ENCODE peak calls at places on chromosomes 7 and 10, in seven cellular contexts. One of them, this sample, is unnamed.

GRCh38 chr10:75350791-75351190 is 50.8 kb downstream of the ZNF503 start:
- DNase-seq in H9: no peak
- DNase-seq in mesendoderm: peak; percentile 59
- DNase-seq in IMR-90: peak; percentile 80
- DNase-seq in mesenchymal stem cell: peak; percentile 39
- DNase-seq in trophoblast cell: no peak
- DNase-seq in H1: no peak
- DNase-seq in this sample: no peak

GRCh38 chr7:4882742-4883351 is 669 bp downstream of the RADIL start:
- DNase-seq in H9: no peak
- DNase-seq in mesendoderm: peak; percentile 59
- DNase-seq in IMR-90: no peak
- DNase-seq in mesenchymal stem cell: no peak
- DNase-seq in trophoblast cell: no peak
- DNase-seq in H1: peak; percentile 60
- DNase-seq in this sample: peak; percentile 12

GRCh38 chr10:110918269-110918632 is 729 bp downstream of the BBIP1 start:
- DNase-seq in H9: peak; percentile 96
- DNase-seq in mesendoderm: peak; percentile 98
- DNase-seq in IMR-90: peak; percentile 94
- DNase-seq in mesenchymal stem cell: peak; percentile 97
- DNase-seq in trophoblast cell: peak; percentile 98
- DNase-seq in H1: peak; percentile 94
- DNase-seq in this sample: no peak

GRCh38 chr10:113359664-113360063 is 193.2 kb upstream of the HABP2 start:
- DNase-seq in H9: no peak
- DNase-seq in mesendoderm: no peak
- DNase-seq in IMR-90: no peak
- DNase-seq in mesenchymal stem cell: no peak
- DNase-seq in trophoblast cell: no peak
- DNase-seq in H1: no peak
- DNase-seq in this sample: no peak

GRCh38 chr10:60733189-60733815 is 45.0 kb upstream of the CDK1 start:
- DNase-seq in H9: peak; percentile 69
- DNase-seq in mesendoderm: peak; percentile 79
- DNase-seq in IMR-90: no peak
- DNase-seq in mesenchymal stem cell: peak; percentile 35
- DNase-seq in trophoblast cell: peak; percentile 75
- DNase-seq in H1: peak; percentile 81
- DNase-seq in this sample: no peak

GRCh38 chr7:18694911-18695310 is 199.4 kb downstream of the HDAC9 start:
- DNase-seq in H9: no peak
- DNase-seq in mesendoderm: no peak
- DNase-seq in IMR-90: no peak
- DNase-seq in mesenchymal stem cell: no peak
- DNase-seq in trophoblast cell: no peak
- DNase-seq in H1: no peak
- DNase-seq in this sample: no peak

GRCh38 chr7:106767498-106768323 is 97.4 kb upstream of the PIK3CG start:
- DNase-seq in H9: no peak
- DNase-seq in mesendoderm: no peak
- DNase-seq in IMR-90: peak; percentile 90
- DNase-seq in mesenchymal stem cell: peak; percentile 90
- DNase-seq in trophoblast cell: peak; percentile 29
- DNase-seq in H1: no peak
- DNase-seq in this sample: no peak

GRCh38 chr10:49037187-49037586 is 78.1 kb downstream of the VSTM4 start:
- DNase-seq in H9: no peak
- DNase-seq in mesendoderm: no peak
- DNase-seq in IMR-90: peak; percentile 56
- DNase-seq in mesenchymal stem cell: no peak
- DNase-seq in trophoblast cell: no peak
- DNase-seq in H1: no peak
- DNase-seq in this sample: no peak

GRCh38 chr7:104921596-104921995 is 92.4 kb upstream of the KMT2E start:
- DNase-seq in H9: no peak
- DNase-seq in mesendoderm: no peak
- DNase-seq in IMR-90: no peak
- DNase-seq in mesenchymal stem cell: no peak
- DNase-seq in trophoblast cell: peak; percentile 88
- DNase-seq in H1: no peak
- DNase-seq in this sample: no peak

GRCh38 chr10:132637477-132638129 is 100.0 kb downstream of the INPP5A start:
- DNase-seq in H9: peak; percentile 53
- DNase-seq in mesendoderm: peak; percentile 81
- DNase-seq in IMR-90: peak; percentile 73
- DNase-seq in mesenchymal stem cell: peak; percentile 73
- DNase-seq in trophoblast cell: peak; percentile 60
- DNase-seq in H1: no peak
- DNase-seq in this sample: peak; percentile 42

GRCh38 chr10:33298110-33298509 is 36.4 kb downstream of the NRP1 start:
- DNase-seq in H9: no peak
- DNase-seq in mesendoderm: no peak
- DNase-seq in IMR-90: no peak
- DNase-seq in mesenchymal stem cell: no peak
- DNase-seq in trophoblast cell: no peak
- DNase-seq in H1: no peak
- DNase-seq in this sample: no peak

GRCh38 chr7:27547401-27547800 is 115.3 kb downstream of the HIBADH start:
- DNase-seq in H9: no peak
- DNase-seq in mesendoderm: peak; percentile 72
- DNase-seq in IMR-90: peak; percentile 69
- DNase-seq in mesenchymal stem cell: peak; percentile 21
- DNase-seq in trophoblast cell: peak; percentile 76
- DNase-seq in H1: no peak
- DNase-seq in this sample: no peak

GRCh38 chr10:47421057-47421952 is 37.2 kb upstream of the ZNF488 start:
- DNase-seq in H9: no peak
- DNase-seq in mesendoderm: no peak
- DNase-seq in IMR-90: peak; percentile 91
- DNase-seq in mesenchymal stem cell: peak; percentile 15
- DNase-seq in trophoblast cell: peak; percentile 97
- DNase-seq in H1: no peak
- DNase-seq in this sample: no peak

GRCh38 chr7:142420554-142421362 is 162.9 kb upstream of the PRSS58 start:
- DNase-seq in H9: peak; percentile 40
- DNase-seq in mesendoderm: peak; percentile 87
- DNase-seq in IMR-90: peak; percentile 57
- DNase-seq in mesenchymal stem cell: peak; percentile 57
- DNase-seq in trophoblast cell: peak; percentile 97
- DNase-seq in H1: no peak
- DNase-seq in this sample: no peak

GRCh38 chr10:58756126-58756525 is 243.5 kb downstream of the BICC1 start:
- DNase-seq in H9: no peak
- DNase-seq in mesendoderm: no peak
- DNase-seq in IMR-90: peak; percentile 74
- DNase-seq in mesenchymal stem cell: peak; percentile 42
- DNase-seq in trophoblast cell: peak; percentile 33
- DNase-seq in H1: no peak
- DNase-seq in this sample: no peak

GRCh38 chr10:28991326-28991725 is 297.5 kb upstream of the LYZL1 start:
- DNase-seq in H9: no peak
- DNase-seq in mesendoderm: peak; percentile 92
- DNase-seq in IMR-90: peak; percentile 78
- DNase-seq in mesenchymal stem cell: peak; percentile 68
- DNase-seq in trophoblast cell: peak; percentile 92
- DNase-seq in H1: no peak
- DNase-seq in this sample: no peak

GRCh38 chr10:93288679-93289634 is 193.2 kb downstream of the MYOF start:
- DNase-seq in H9: peak; percentile 92
- DNase-seq in mesendoderm: peak; percentile 99
- DNase-seq in IMR-90: peak; percentile 84
- DNase-seq in mesenchymal stem cell: peak; percentile 82
- DNase-seq in trophoblast cell: peak; percentile 99
- DNase-seq in H1: peak; percentile 85
- DNase-seq in this sample: peak; percentile 87

GRCh38 chr7:68688416-68689086 is 909.7 kb upstream of the AUTS2 start:
- DNase-seq in H9: no peak
- DNase-seq in mesendoderm: peak; percentile 26
- DNase-seq in IMR-90: no peak
- DNase-seq in mesenchymal stem cell: no peak
- DNase-seq in trophoblast cell: no peak
- DNase-seq in H1: no peak
- DNase-seq in this sample: no peak

GRCh38 chr10:36591436-36591835 is 534.0 kb upstream of the ANKRD30A start:
- DNase-seq in H9: no peak
- DNase-seq in mesendoderm: no peak
- DNase-seq in IMR-90: no peak
- DNase-seq in mesenchymal stem cell: no peak
- DNase-seq in trophoblast cell: peak; percentile 41
- DNase-seq in H1: no peak
- DNase-seq in this sample: no peak

GRCh38 chr7:131642429-131642828 is 86.0 kb upstream of the PODXL start:
- DNase-seq in H9: no peak
- DNase-seq in mesendoderm: no peak
- DNase-seq in IMR-90: no peak
- DNase-seq in mesenchymal stem cell: no peak
- DNase-seq in trophoblast cell: no peak
- DNase-seq in H1: no peak
- DNase-seq in this sample: no peak

GRCh38 chr7:131636092-131636491 is 79.7 kb upstream of the PODXL start:
- DNase-seq in H9: no peak
- DNase-seq in mesendoderm: no peak
- DNase-seq in IMR-90: no peak
- DNase-seq in mesenchymal stem cell: no peak
- DNase-seq in trophoblast cell: no peak
- DNase-seq in H1: no peak
- DNase-seq in this sample: no peak

GRCh38 chr7:131640686-131641085 is 84.3 kb upstream of the PODXL start:
- DNase-seq in H9: no peak
- DNase-seq in mesendoderm: no peak
- DNase-seq in IMR-90: no peak
- DNase-seq in mesenchymal stem cell: no peak
- DNase-seq in trophoblast cell: no peak
- DNase-seq in H1: no peak
- DNase-seq in this sample: no peak

GRCh38 chr7:131637846-131638245 is 81.4 kb upstream of the PODXL start:
- DNase-seq in H9: peak; percentile 62
- DNase-seq in mesendoderm: peak; percentile 90
- DNase-seq in IMR-90: no peak
- DNase-seq in mesenchymal stem cell: no peak
- DNase-seq in trophoblast cell: no peak
- DNase-seq in H1: no peak
- DNase-seq in this sample: no peak

GRCh38 chr7:131638641-131639430 is 82.4 kb upstream of the PODXL start:
- DNase-seq in H9: no peak
- DNase-seq in mesendoderm: peak; percentile 77
- DNase-seq in IMR-90: no peak
- DNase-seq in mesenchymal stem cell: no peak
- DNase-seq in trophoblast cell: peak; percentile 7
- DNase-seq in H1: no peak
- DNase-seq in this sample: no peak
- H2BK5ac ChIP-seq in H9: no peak overlapping the region
- H2BK5ac ChIP-seq in mesendoderm: peak overlapping the region; percentile 90
- H2BK5ac ChIP-seq in IMR-90: no peak overlapping the region
- H2BK5ac ChIP-seq in mesenchymal stem cell: no peak overlapping the region
- H2BK5ac ChIP-seq in trophoblast cell: peak overlapping the region; percentile 81
- H2BK5ac ChIP-seq in H1: peak overlapping the region; percentile 47
- H2BK5ac ChIP-seq in this sample: no peak overlapping the region

DNA sequence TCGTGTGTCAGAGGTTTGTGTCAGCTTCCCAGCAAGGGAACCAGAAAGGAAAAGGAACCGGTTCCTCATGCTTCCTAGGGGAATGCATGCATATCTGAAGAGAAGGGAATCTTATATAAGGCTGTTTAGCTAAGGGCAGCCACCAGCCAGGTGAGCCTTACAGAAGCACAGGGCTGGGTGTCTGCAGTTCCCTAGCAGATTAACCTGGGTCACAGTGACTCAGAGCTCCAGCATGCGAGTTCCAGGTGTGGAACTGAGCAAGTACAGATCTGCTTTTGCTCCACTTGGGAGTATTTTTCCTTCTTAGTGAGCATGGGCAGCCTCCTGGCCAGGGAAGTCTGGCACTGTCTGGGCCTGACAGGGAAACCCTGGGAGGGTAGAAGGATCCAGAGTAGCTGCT is 957 bp upstream of the ANKRD2 start:
- DNase-seq in H9: no peak
- DNase-seq in mesendoderm: no peak
- DNase-seq in IMR-90: no peak
- DNase-seq in mesenchymal stem cell: no peak
- DNase-seq in trophoblast cell: peak; percentile 97
- DNase-seq in H1: no peak
- DNase-seq in this sample: no peak
- H3K18ac ChIP-seq in H9: no peak overlapping the region
- H3K18ac ChIP-seq in mesendoderm: no peak overlapping the region
- H3K18ac ChIP-seq in IMR-90: no peak overlapping the region
- H3K18ac ChIP-seq in mesenchymal stem cell: no peak overlapping the region
- H3K18ac ChIP-seq in trophoblast cell: peak overlapping the region; percentile 79
- H3K18ac ChIP-seq in H1: no peak overlapping the region
- H3K18ac ChIP-seq in this sample: no peak overlapping the region

DNA sequence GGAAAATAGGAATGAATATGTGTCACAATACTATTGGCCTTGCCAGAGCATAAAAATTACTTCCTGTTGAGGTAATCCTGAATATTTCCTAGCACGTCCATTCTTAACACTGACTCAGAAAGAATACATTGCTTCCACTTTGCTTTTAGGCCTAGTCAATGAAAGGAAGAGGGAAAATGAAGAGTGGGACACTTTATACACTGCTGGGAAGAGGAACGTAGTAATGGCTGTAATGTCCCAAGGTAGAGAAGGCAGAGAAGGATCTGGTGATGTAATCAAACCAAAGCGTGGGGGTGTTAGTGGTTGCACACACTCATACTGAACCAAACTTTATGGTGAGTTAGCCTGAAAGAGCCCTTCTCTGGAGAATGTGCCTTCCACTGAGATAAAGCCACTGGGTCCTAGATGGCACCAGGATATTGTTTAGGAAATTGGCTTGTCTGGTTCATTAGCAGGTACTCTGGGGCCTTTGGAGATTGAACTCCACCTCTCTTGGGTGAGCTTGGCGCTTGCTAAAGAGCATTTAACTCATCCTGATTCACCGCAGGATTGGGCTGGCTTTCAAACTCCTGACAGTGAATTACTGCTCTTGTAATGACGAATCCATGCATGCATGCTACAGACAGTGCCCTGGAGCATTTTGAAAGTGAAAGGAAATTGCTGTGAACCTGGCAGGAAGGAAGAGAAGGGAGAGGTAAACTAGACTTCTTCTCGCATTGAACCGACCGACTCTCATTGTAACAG is 254.9 kb downstream of the KIAA1217 start:
- DNase-seq in H9: no peak
- DNase-seq in mesendoderm: peak; percentile 46
- DNase-seq in IMR-90: peak; percentile 98
- DNase-seq in mesenchymal stem cell: peak; percentile 87
- DNase-seq in trophoblast cell: peak; percentile 92
- DNase-seq in H1: no peak
- DNase-seq in this sample: no peak
- H3K9ac ChIP-seq in H9: no peak overlapping the region
- H3K9ac ChIP-seq in mesendoderm: no peak overlapping the region
- H3K9ac ChIP-seq in IMR-90: no peak overlapping the region
- H3K9ac ChIP-seq in mesenchymal stem cell: peak overlapping the region; percentile 87
- H3K9ac ChIP-seq in trophoblast cell: no peak overlapping the region
- H3K9ac ChIP-seq in H1: no peak overlapping the region
- H3K9ac ChIP-seq in this sample: no peak overlapping the region

DNA sequence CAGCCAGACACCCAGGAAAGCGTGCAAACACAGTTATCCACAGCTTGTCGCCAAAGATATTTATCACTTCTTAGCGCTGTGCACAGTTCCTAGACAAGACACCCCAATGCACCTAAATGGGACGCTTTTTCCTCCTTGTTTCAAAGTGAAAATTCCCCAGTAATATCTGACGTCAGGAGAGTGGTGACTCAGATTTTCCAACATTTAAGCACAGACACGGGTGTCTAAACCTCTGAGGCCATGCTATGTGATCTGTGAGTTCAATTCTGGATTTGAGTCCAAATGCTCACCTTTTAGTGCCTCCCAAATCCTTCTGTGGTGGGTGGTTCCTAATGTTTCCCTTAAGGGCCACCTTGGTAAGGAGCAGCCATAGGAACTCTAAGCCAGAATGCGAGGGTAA is 151.7 kb downstream of the EMX2 start:
- DNase-seq in H9: no peak
- DNase-seq in mesendoderm: no peak
- DNase-seq in IMR-90: no peak
- DNase-seq in mesenchymal stem cell: peak; percentile 2
- DNase-seq in trophoblast cell: peak; percentile 24
- DNase-seq in H1: no peak
- DNase-seq in this sample: no peak
- H2BK5ac ChIP-seq in H9: no peak overlapping the region
- H2BK5ac ChIP-seq in mesendoderm: no peak overlapping the region
- H2BK5ac ChIP-seq in IMR-90: no peak overlapping the region
- H2BK5ac ChIP-seq in mesenchymal stem cell: no peak overlapping the region
- H2BK5ac ChIP-seq in trophoblast cell: no peak overlapping the region
- H2BK5ac ChIP-seq in H1: no peak overlapping the region
- H2BK5ac ChIP-seq in this sample: no peak overlapping the region